ENCODE peak calls at places on chromosomes 4 and X, in four cellular contexts. K is ovary, V is prostate gland, O is right atrium auricular region. J is an unnamed sample.

GRCh38 chr4:57661707-57662106 is 551.5 kb upstream of the IGFBP7 start:
- DNase-seq in K (no peak), V (no peak), O (no peak), J (no peak)

GRCh38 chrX:132270699-132271098 is 51.5 kb upstream of the RAP2C start:
- DNase-seq in K (peak), V (no peak), O (peak), J (no peak)

GRCh38 chr4:73344106-73344505 is 60.0 kb upstream of the ALB start:
- DNase-seq in K (no peak), V (no peak), O (no peak), J (no peak)

GRCh38 chrX:115233497-115234219 is at the start of gene LRCH2:
- DNase-seq in K (peak), V (peak), O (no peak), J (peak)

GRCh38 chr4:151175754-151176153 is 76.3 kb downstream of the RPS3A start:
- DNase-seq in K (no peak), V (no peak), O (no peak), J (no peak)

GRCh38 chr4:118797558-118798142 is 38.3 kb downstream of the SEC24D start:
- DNase-seq in K (no peak), V (no peak), O (no peak), J (no peak)

GRCh38 chrX:134619838-134620237 is 38.4 kb downstream of the PLAC1 start:
- DNase-seq in K (no peak), V (no peak), O (no peak), J (no peak)

GRCh38 chr4:53450773-53451172 is 73.3 kb downstream of the FIP1L1 start:
- DNase-seq in K (no peak), V (no peak), O (no peak), J (no peak)

GRCh38 chr4:94721310-94721709 is 36.4 kb upstream of the BMPR1B start:
- DNase-seq in K (no peak), V (no peak), O (no peak), J (no peak)

GRCh38 chr4:38131371-38132139 is 171.4 kb downstream of the PTTG2 start:
- DNase-seq in K (no peak), V (no peak), O (no peak), J (no peak)

GRCh38 chr4:54277691-54278090 is 48.6 kb downstream of the PDGFRA start:
- DNase-seq in K (no peak), V (peak), O (no peak), J (no peak)

GRCh38 chrX:16914058-16914457 is 32.4 kb upstream of the REPS2 start:
- DNase-seq in K (no peak), V (no peak), O (no peak), J (no peak)

GRCh38 chr4:146190393-146190910 is 14.9 kb downstream of the LSM6 start:
- DNase-seq in K (no peak), V (no peak), O (no peak), J (no peak)

GRCh38 chr4:54626113-54626512 is 31.6 kb upstream of the KIT start:
- DNase-seq in K (peak), V (no peak), O (no peak), J (no peak)

GRCh38 chr4:26786916-26787315 is 73.7 kb upstream of the STIM2 start:
- DNase-seq in K (no peak), V (no peak), O (no peak), J (no peak)

GRCh38 chr4:38005637-38006036 is 45.4 kb downstream of the PTTG2 start:
- DNase-seq in K (no peak), V (no peak), O (no peak), J (no peak)

GRCh38 chr4:128601992-128602695 is 207.4 kb upstream of the JADE1 start:
- DNase-seq in K (peak), V (no peak), O (peak), J (no peak)

GRCh38 chr4:74098628-74098995 is 383 bp downstream of the CXCL2 start:
- DNase-seq in K (peak), V (no peak), O (no peak), J (no peak)

GRCh38 chr4:90515191-90515590 is 388.0 kb downstream of the CCSER1 start:
- DNase-seq in K (no peak), V (no peak), O (no peak), J (no peak)

GRCh38 chr4:13968723-13969122 is 341.2 kb upstream of the BOD1L1 start:
- DNase-seq in K (no peak), V (no peak), O (no peak), J (no peak)

GRCh38 chrX:12970691-12971202 is 4.2 kb upstream of the TMSB4X start:
- DNase-seq in K (peak), V (no peak), O (no peak), J (no peak)

GRCh38 chr4:188603646-188604045 is 464.4 kb downstream of the TRIML1 start:
- DNase-seq in K (no peak), V (no peak), O (no peak), J (no peak)

GRCh38 chrX:153960077-153960476 is 11.5 kb downstream of the HCFC1 start:
- DNase-seq in K (no peak), V (no peak), O (no peak), J (no peak)

GRCh38 chr4:22720091-22720490 is 27.4 kb downstream of the GBA3 start:
- DNase-seq in K (no peak), V (no peak), O (no peak), J (no peak)

GRCh38 chr4:97235516-97235915 is 907.8 kb downstream of the STPG2 start:
- DNase-seq in K (no peak), V (no peak), O (no peak), J (no peak)

GRCh38 chrX:49308604-49309269 is 5.3 kb downstream of the GAGE10 start:
- DNase-seq in K (peak), V (no peak), O (peak), J (no peak)

DNA sequence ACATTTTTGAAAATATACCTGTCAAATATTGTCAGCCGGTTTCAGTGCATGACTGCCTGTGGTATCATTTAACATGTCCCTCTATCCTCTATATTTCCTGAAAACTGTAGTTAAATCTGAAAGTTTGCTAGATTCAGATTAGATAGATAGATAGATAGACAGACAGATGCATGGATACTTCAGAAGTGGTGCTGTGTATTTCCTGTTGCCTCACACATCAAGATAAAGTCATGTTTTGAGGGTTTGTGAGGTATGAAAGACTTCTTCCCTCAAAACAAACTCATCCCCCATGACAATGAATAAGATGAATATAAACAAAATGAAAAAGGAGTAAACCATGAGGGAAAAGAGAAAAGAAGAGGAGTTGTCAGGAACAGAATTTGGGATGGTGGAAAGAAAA is 6.0 kb upstream of the BST1 start:
- DNase-seq in K (no peak), V (no peak), O (no peak), J (no peak)
- H3K27ac ChIP-seq in K (no peak), V (no peak), O (no peak), J (no peak)

DNA sequence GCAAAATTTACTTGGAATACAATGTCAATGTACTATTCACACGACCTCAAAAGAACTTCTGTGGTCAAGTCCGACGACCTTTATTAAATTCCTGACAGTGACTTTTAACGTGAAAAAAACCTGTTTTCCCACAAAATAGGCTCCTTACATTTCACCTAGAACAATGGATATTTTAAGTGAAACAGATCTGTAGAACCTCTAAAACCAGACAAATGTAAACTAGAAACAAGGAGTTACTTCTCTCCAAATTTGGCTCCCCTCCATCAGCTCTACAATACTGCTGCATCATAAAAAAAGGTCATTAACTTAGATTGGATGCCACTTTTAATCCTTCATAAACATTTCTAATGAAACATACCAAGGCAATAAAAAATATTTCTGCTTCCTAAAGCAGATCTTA is 1.2 kb downstream of the NEK1 start:
- DNase-seq in K (no peak), V (no peak), O (no peak), J (no peak)
- H3K4me3 ChIP-seq in K (peak), V (no peak), O (peak), J (no peak)

GRCh38 chr4:40845136-40845910 is 95.6 kb downstream of the NSUN7 start:
- DNase-seq in K (no peak), V (no peak), O (no peak), J (no peak)

GRCh38 chr4:40848981-40849380 is 99.2 kb downstream of the NSUN7 start:
- DNase-seq in K (no peak), V (no peak), O (no peak), J (no peak)

GRCh38 chr4:40846556-40846955 is 96.8 kb downstream of the NSUN7 start:
- DNase-seq in K (no peak), V (no peak), O (no peak), J (no peak)

GRCh38 chr4:40850496-40850895 is 100.7 kb downstream of the NSUN7 start:
- DNase-seq in K (no peak), V (no peak), O (no peak), J (no peak)

GRCh38 chr4:40848251-40848650 is 98.5 kb downstream of the NSUN7 start:
- DNase-seq in K (no peak), V (no peak), O (no peak), J (no peak)
- H3K27ac ChIP-seq in K (no peak), V (no peak), O (no peak), J (no peak)

GRCh38 chr4:174255790-174256189 is 27.7 kb downstream of the FBXO8 start:
- DNase-seq in K (no peak), V (no peak), O (no peak), J (no peak)
- H3K4me3 ChIP-seq in K (no peak), V (no peak), O (no peak), J (no peak)

DNA sequence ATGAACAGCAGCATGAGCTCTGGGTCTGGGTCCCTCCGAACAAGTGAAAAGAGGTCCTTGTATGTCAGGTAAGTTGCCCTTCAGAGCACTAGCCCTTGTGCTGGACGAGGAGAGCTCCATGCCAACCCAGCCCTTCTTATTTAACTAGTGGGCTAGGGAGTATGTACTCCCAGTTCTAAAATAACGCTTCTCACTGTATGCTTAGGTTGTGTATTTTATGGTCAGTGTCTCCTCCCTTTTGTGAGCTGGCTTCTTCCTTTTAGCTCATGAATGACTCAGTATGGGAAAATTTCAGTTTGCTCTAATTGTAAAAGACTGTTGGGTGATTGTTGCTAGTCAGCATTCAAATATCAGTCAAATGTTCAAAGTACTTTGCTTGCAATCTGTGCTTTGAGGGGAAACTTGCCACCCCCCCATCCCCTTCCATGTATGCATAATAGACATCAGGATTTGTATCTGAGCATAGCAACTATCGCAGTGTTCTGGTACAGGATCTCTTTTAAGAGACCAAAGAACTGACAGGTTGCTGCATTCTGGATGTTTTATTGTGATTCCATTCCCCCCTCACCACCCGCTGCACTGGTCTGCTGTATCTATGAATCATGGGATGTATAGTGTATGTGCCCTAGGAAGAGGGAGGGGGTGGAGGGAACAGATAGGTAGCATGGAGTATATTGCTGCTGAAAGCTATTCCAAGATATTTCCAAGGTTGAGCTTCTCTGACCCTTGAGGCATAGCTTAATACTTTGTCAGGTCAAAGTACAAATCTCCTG is 34.7 kb downstream of the DLG3 start:
- DNase-seq in K (no peak), V (peak), O (no peak), J (no peak)
- H3K27ac ChIP-seq in K (peak), V (peak), O (peak), J (peak)

GRCh38 chr4:112114452-112114851 is 30.8 kb upstream of the FAM241A start:
- DNase-seq in K (no peak), V (no peak), O (no peak), J (no peak)

GRCh38 chr4:112120021-112120420 is 25.2 kb upstream of the FAM241A start:
- DNase-seq in K (no peak), V (no peak), O (no peak), J (no peak)

GRCh38 chr4:112113786-112114185 is 31.5 kb upstream of the FAM241A start:
- DNase-seq in K (no peak), V (no peak), O (no peak), J (no peak)

GRCh38 chr4:112119358-112119783 is 25.9 kb upstream of the FAM241A start:
- DNase-seq in K (no peak), V (no peak), O (no peak), J (no peak)

GRCh38 chr4:112118742-112119357 is 26.4 kb upstream of the FAM241A start:
- DNase-seq in K (no peak), V (no peak), O (no peak), J (no peak)
- H3K4me3 ChIP-seq in K (no peak), V (no peak), O (no peak), J (no peak)

DNA sequence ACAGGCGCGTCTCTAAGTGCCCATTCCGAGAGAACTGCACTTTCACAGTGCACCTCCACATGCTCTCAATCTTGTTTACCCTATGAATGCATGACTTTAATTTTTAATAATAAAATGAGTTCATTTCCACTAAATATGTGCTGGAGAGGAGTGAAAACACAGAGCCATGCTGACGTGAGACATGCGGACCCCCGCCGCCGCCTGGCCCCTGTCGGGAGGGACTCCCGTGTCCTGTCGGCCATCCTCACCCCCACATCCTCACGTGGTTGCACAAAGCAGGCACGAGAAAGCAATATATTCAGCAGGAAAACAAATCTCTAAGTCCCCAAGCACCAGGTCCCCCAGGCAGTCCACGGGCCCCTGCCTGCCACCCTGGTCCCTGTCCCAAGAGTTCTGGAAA is 23.1 kb downstream of the PPP2R2C start:
- DNase-seq in K (no peak), V (no peak), O (no peak), J (no peak)
- H3K27ac ChIP-seq in K (no peak), V (no peak), O (no peak), J (no peak)

DNA sequence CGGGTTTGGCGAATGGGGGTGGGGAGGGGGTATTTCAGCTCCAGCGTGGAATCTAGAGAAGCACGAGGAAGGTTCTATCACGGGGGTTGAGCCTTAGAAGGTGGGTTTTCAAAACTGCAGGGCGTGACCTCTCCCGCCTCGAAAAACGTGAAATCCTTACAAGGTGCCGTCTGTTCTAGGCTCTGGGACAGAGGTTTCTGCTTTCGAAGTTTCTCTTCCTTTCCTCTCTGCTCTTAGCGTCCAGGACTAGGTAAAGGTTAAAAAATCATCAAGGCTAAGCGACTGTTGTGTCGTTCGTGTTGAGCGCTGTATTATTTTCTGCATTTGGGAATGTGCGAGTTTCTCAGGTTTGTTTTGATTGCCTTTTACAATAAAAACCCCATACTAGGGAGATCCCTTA is 1.1 kb downstream of the FHL1 start:
- DNase-seq in K (no peak), V (no peak), O (no peak), J (no peak)
- H3K4me3 ChIP-seq in K (peak), V (peak), O (peak), J (no peak)